ENCODE peak calls at places on chromosome 2, in nine cellular contexts. P, A, T, M, D, I, N, R and C are unnamed samples.

GRCh38 chr2:204538179-204539009 is 6.9 kb upstream of the PARD3B start:
- DNase-seq in D (no peak), M (no peak), A (no peak), T (no peak), N (no peak), P (no peak), I (no peak), R (peak), C (no peak)

GRCh38 chr2:182477774-182478173 is 50.9 kb upstream of the PDE1A start:
- DNase-seq in N (no peak), P (no peak), A (no peak), R (no peak), M (no peak), T (no peak), I (no peak), D (no peak), C (no peak)

GRCh38 chr2:86430368-86430767 is 10.8 kb upstream of the KDM3A start:
- DNase-seq in R (no peak), A (no peak), I (no peak), N (no peak), T (no peak), M (no peak), P (no peak), D (no peak), C (no peak)

GRCh38 chr2:2590796-2591541 is 259.9 kb upstream of the MYT1L start:
- DNase-seq in D (no peak), R (no peak), T (no peak), M (peak), I (no peak), N (no peak), A (no peak), P (no peak), C (peak)

GRCh38 chr2:100902833-100903405 is 83.0 kb downstream of the NPAS2 start:
- DNase-seq in I (no peak), R (no peak), D (no peak), P (peak), T (peak), A (no peak), M (no peak), N (peak), C (no peak)

GRCh38 chr2:233418761-233419625 is 64.7 kb downstream of the DGKD start:
- DNase-seq in P (no peak), A (peak), M (no peak), T (no peak), N (no peak), D (no peak), R (no peak), I (no peak), C (no peak)

GRCh38 chr2:16204791-16205620 is 264.7 kb downstream of the MYCN start:
- DNase-seq in R (no peak), N (peak), A (no peak), P (no peak), M (no peak), T (no peak), I (no peak), D (no peak), C (no peak)

GRCh38 chr2:62653582-62654422 is 51.7 kb upstream of the EHBP1 start:
- DNase-seq in D (no peak), P (no peak), A (no peak), R (no peak), N (no peak), M (no peak), T (no peak), I (no peak), C (no peak)

GRCh38 chr2:239263937-239264837 is 136.6 kb downstream of the HDAC4 start:
- DNase-seq in M (no peak), N (no peak), T (peak), I (no peak), R (no peak), A (peak), P (no peak), D (no peak), C (no peak)

GRCh38 chr2:237141556-237141955 is 55.9 kb downstream of the COPS8 start:
- DNase-seq in R (no peak), D (no peak), A (no peak), M (no peak), P (peak), I (no peak), N (peak), T (no peak), C (no peak)

GRCh38 chr2:105118960-105119359 is 81.1 kb downstream of the MRPS9 start:
- DNase-seq in A (no peak), P (no peak), M (no peak), I (no peak), N (no peak), T (no peak), D (no peak), R (no peak), C (no peak)

GRCh38 chr2:159711562-159712193 is 628 bp upstream of the MARCHF7 start:
- DNase-seq in N (no peak), I (no peak), R (no peak), P (peak), D (no peak), T (no peak), M (peak), A (no peak), C (no peak)

GRCh38 chr2:160407393-160408204 is 86.0 kb downstream of the RBMS1 start:
- DNase-seq in T (peak), N (no peak), M (no peak), R (peak), A (peak), P (no peak), D (no peak), I (peak), C (no peak)